ENCODE peak calls at places on chromosomes 4 and X, in eight cellular contexts. X is GM10248, U is HepG2, W is endodermal cell, T is kidney, O is WERI-Rb-1, S is hepatocyte, P is AG09309. G is an unnamed sample.

GRCh38 chr4:143357161-143357845 is 20.6 kb downstream of the GAB1 start:
- DNase-seq in X (no peak), U (no peak), W (no peak), T (no peak), O (no peak), S (no peak), P (no peak), G (no peak)

GRCh38 chrX:28177202-28177601 is 196.0 kb upstream of the DCAF8L1 start:
- DNase-seq in X (peak; percentile 5), U (no peak), W (peak; percentile 83), T (no peak), O (peak; percentile 47), S (peak; percentile 23), P (no peak), G (no peak)

GRCh38 chr4:183249854-183250253 is 70.2 kb downstream of the CLDN22 start:
- DNase-seq in X (peak; percentile 17), U (peak; percentile 16), W (no peak), T (no peak), O (peak; percentile 57), S (peak; percentile 63), P (no peak), G (peak; percentile 66)

GRCh38 chrX:153964105-153964504 is 7.5 kb downstream of the HCFC1 start:
- DNase-seq in X (no peak), U (no peak), W (no peak), T (no peak), O (no peak), S (no peak), P (no peak), G (no peak)

GRCh38 chrX:25144043-25144940 is 128.5 kb upstream of the ARX start:
- DNase-seq in X (peak; percentile 10), U (peak; percentile 10), W (peak; percentile 87), T (peak; percentile 68), O (peak; percentile 52), S (peak; percentile 90), P (peak; percentile 20), G (peak; percentile 73)

GRCh38 chrX:17654116-17654515 is 83.2 kb upstream of the SCML1 start:
- DNase-seq in X (no peak), U (no peak), W (no peak), T (no peak), O (no peak), S (no peak), P (no peak), G (no peak)

GRCh38 chr4:48109413-48110263 is 24.4 kb downstream of the TXK start:
- DNase-seq in X (peak; percentile 46), U (peak; percentile 62), W (peak; percentile 50), T (no peak), O (peak; percentile 35), S (peak; percentile 71), P (no peak), G (peak; percentile 46)

GRCh38 chrX:138890491-138890890 is 179.0 kb upstream of the FGF13 start:
- DNase-seq in X (no peak), U (no peak), W (no peak), T (no peak), O (no peak), S (no peak), P (no peak), G (no peak)

GRCh38 chrX:3485727-3486126 is 139.3 kb upstream of the MXRA5 start:
- DNase-seq in X (no peak), U (no peak), W (peak; percentile 61), T (no peak), O (no peak), S (no peak), P (no peak), G (no peak)

GRCh38 chr4:83522239-83522638 is 13.7 kb upstream of the GPAT3 start:
- DNase-seq in X (no peak), U (no peak), W (no peak), T (no peak), O (no peak), S (no peak), P (no peak), G (no peak)

GRCh38 chr4:71498624-71499023 is 159.8 kb downstream of the SLC4A4 start:
- DNase-seq in X (no peak), U (no peak), W (no peak), T (no peak), O (no peak), S (no peak), P (no peak), G (no peak)

GRCh38 chrX:137278825-137279224 is 245.0 kb upstream of the GPR101 start:
- DNase-seq in X (no peak), U (no peak), W (no peak), T (no peak), O (no peak), S (no peak), P (no peak), G (no peak)

GRCh38 chrX:21683910-21684309 is 25.8 kb upstream of the KLHL34 start:
- DNase-seq in X (no peak), U (no peak), W (no peak), T (no peak), O (no peak), S (no peak), P (peak; percentile 35), G (peak; percentile 24)

GRCh38 chr4:144209491-144209890 is 69.0 kb upstream of the GYPA start:
- DNase-seq in X (no peak), U (no peak), W (peak; percentile 51), T (no peak), O (no peak), S (no peak), P (no peak), G (no peak)

GRCh38 chr4:170198742-170199141 is 109.0 kb upstream of the AADAT start:
- DNase-seq in X (no peak), U (no peak), W (no peak), T (no peak), O (no peak), S (no peak), P (no peak), G (peak; percentile 0)

GRCh38 chr4:53601251-53601764 is 10.0 kb upstream of the LNX1 start:
- DNase-seq in X (peak; percentile 36), U (peak; percentile 27), W (peak; percentile 90), T (peak; percentile 70), O (peak; percentile 47), S (no peak), P (no peak), G (no peak)
- TF ChIP-seq CTCF in X (peak; percentile 32), U (peak; percentile 68), W (peak; percentile 85), T (peak; percentile 30), O (peak; percentile 61), S (peak; percentile 19), P (peak; percentile 16), G (peak; percentile 20)

DNA sequence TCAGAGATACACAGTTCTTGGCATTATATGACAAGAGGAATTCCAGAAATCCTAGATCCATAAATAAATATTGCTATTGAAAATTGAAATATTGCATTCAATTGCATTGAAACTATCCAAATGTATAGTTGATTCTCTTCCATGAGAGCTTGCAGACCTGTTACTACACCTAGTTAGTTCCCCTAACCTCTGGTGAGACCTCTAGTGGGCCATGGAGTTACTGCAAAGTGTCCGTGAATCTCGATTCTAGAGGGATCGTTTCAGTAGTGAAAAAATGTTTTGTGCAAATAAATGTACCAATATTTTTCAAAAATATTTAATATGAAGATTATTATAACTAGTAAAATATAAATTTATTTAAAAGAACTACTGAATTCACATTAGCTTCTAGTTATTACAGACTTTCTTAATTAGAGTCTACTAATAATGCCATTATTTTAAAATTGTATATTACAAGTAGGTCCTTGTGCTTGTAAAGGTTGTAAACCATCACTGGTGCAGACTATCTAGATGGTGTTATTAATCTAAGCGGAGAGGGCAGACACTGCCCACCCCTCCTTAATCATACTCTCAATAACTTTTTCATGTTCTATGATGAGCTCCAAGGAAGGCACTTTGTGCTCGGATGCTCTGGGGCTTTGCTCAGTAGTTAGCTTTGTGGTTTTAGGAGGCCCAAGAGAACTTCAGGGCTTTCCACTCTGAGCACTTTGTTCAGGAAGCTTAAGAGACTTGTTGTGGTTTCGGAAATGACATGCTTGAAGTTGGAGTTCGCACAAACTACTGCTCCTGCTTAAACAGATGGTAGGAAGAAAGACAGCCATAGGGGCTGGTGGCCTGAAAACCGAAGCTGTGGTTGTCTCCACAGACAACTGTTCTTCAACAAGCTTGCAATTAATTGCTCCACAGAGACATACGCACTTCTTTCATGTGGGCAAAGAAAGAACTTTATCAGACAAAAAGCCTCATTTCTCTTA is 42.8 kb downstream of the IL21 start:
- DNase-seq in X (peak; percentile 57), U (peak; percentile 41), W (peak; percentile 82), T (no peak), O (peak; percentile 73), S (peak; percentile 71), P (no peak), G (peak; percentile 58)
- TF ChIP-seq CTCF in X (peak; percentile 86), U (peak; percentile 63), W (peak; percentile 85), T (peak; percentile 49), O (peak; percentile 63), S (peak; percentile 67), P (peak; percentile 68), G (peak; percentile 66)

GRCh38 chr4:113741971-113742370 is 19.6 kb downstream of the CAMK2D start:
- DNase-seq in X (no peak), U (no peak), W (no peak), T (no peak), O (no peak), S (no peak), P (no peak), G (no peak)

GRCh38 chr4:113740857-113741379 is 20.6 kb downstream of the CAMK2D start:
- DNase-seq in X (no peak), U (no peak), W (no peak), T (no peak), O (no peak), S (no peak), P (no peak), G (no peak)

GRCh38 chr4:113738251-113738650 is 23.3 kb downstream of the CAMK2D start:
- DNase-seq in X (no peak), U (no peak), W (no peak), T (no peak), O (no peak), S (no peak), P (no peak), G (peak; percentile 42)

GRCh38 chr4:113742643-113743042 is 18.9 kb downstream of the CAMK2D start:
- DNase-seq in X (no peak), U (no peak), W (no peak), T (no peak), O (no peak), S (no peak), P (no peak), G (no peak)

DNA sequence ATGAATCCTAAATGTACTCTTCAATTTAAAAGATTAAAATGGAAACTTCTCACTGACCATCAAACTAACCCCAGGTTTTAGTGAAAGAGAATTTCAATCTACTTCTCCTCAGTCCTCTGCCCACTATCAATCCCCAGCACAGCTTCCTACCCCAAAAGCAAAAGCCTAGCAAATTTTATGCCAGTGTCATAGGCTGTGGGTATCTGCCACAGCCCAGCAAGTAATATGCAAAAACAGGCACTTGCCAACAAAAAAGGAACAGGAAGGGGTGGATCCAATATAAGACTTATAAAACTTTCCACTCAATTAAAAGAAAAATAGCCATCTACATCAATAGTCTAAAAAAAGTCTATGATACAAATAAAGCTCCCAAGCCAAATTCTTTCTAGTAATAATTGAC is 22.3 kb downstream of the CAMK2D start:
- DNase-seq in X (no peak), U (no peak), W (no peak), T (no peak), O (no peak), S (no peak), P (no peak), G (no peak)
- TF ChIP-seq CTCF in X (no peak), U (no peak), W (no peak), T (no peak), O (no peak), S (no peak), P (no peak), G (no peak)

DNA sequence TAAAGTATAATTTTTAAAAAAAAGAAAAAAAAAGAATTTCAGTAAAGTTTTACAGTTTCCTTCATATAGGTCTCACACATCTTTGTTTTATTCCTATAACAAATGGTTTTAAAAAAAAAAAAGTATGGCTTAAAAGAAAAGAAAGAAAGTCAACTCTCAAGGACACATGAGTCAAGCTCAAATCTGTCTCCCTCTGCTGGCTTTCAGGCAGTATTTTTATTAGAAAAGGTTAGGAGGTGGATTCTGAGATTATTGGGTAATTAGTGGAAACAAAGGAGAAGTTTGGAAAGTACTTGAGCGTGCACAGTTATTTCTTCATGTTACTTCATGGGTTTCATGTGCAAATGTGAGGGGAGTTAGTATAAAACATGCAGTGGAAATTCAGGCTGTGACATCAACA is 36.6 kb upstream of the BTC start:
- DNase-seq in X (no peak), U (no peak), W (no peak), T (no peak), O (no peak), S (no peak), P (no peak), G (no peak)
- TF ChIP-seq CTCF in X (no peak), U (no peak), W (peak; percentile 61), T (no peak), O (peak; percentile 2), S (peak; percentile 24), P (peak; percentile 10), G (no peak)

G was measured in foreskin fibroblast.